ENCODE peak calls at places on chromosome 7, in nine cellular contexts. P is aorta; I is activated CD4-positive, alpha-beta T cell treated with anti-CD3 and anti-CD28 coated beads for 48 hours; Q is amniotic epithelial cell; R is effector CD8-positive, alpha-beta T cell; Y is RWPE1; K is AG08395; L is AML-193; M is HTR-8/SVneo. S is an unnamed sample.

GRCh38 chr7:11524476-11525398 is 307.3 kb downstream of the THSD7A start:
- DNase-seq in P (no peak), I (no peak), Q (no peak), R (no peak), Y (no peak), K (no peak), L (no peak), M (no peak), S (no peak)

GRCh38 chr7:122802211-122802833 is 83.9 kb downstream of the CADPS2 start:
- DNase-seq in P (no peak), I (no peak), Q (no peak), R (no peak), Y (no peak), K (no peak), L (no peak), M (no peak), S (no peak)

GRCh38 chr7:99331002-99331401 is 5.3 kb downstream of the ARPC1A start:
- DNase-seq in P (no peak), I (peak; percentile 41), Q (no peak), R (no peak), Y (no peak), K (no peak), L (no peak), M (no peak), S (no peak)

GRCh38 chr7:70571986-70572385 is 560.0 kb upstream of the GALNT17 start:
- DNase-seq in P (no peak), I (no peak), Q (no peak), R (no peak), Y (no peak), K (no peak), L (no peak), M (no peak), S (no peak)

GRCh38 chr7:53383131-53383530 is 347.7 kb downstream of the POM121L12 start:
- DNase-seq in P (no peak), I (no peak), Q (peak; percentile 2), R (no peak), Y (peak; percentile 21), K (no peak), L (no peak), M (no peak), S (no peak)

GRCh38 chr7:140697447-140698143 is 1.1 kb downstream of the NDUFB2 start:
- DNase-seq in P (no peak), I (no peak), Q (peak; percentile 53), R (no peak), Y (peak; percentile 30), K (peak; percentile 61), L (no peak), M (no peak), S (no peak)

GRCh38 chr7:155358066-155358947 is 60.6 kb downstream of the INSIG1 start:
- DNase-seq in P (no peak), I (no peak), Q (no peak), R (no peak), Y (no peak), K (no peak), L (peak; percentile 67), M (no peak), S (no peak)

GRCh38 chr7:119232091-119232490 is 1007.6 kb downstream of the ANKRD7 start:
- DNase-seq in P (no peak), I (no peak), Q (no peak), R (no peak), Y (no peak), K (no peak), L (no peak), M (no peak), S (no peak)

GRCh38 chr7:157654350-157654749 is 317.5 kb downstream of the DNAJB6 start:
- DNase-seq in P (no peak), I (no peak), Q (no peak), R (no peak), Y (no peak), K (no peak), L (no peak), M (no peak), S (no peak)

GRCh38 chr7:107122483-107122882 is 46.3 kb upstream of the HBP1 start:
- DNase-seq in P (no peak), I (no peak), Q (peak; percentile 85), R (no peak), Y (no peak), K (no peak), L (no peak), M (no peak), S (no peak)

GRCh38 chr7:72265071-72265470 is 147.1 kb downstream of the CALN1 start:
- DNase-seq in P (no peak), I (no peak), Q (no peak), R (no peak), Y (no peak), K (no peak), L (no peak), M (no peak), S (no peak)

GRCh38 chr7:138608292-138608691 is 92.9 kb downstream of the SVOPL start:
- DNase-seq in P (no peak), I (peak; percentile 39), Q (no peak), R (no peak), Y (no peak), K (peak; percentile 33), L (no peak), M (no peak), S (no peak)

GRCh38 chr7:33805630-33806233 is 99.6 kb upstream of the BMPER start:
- DNase-seq in P (peak; percentile 45), I (no peak), Q (peak; percentile 79), R (no peak), Y (peak; percentile 25), K (peak; percentile 76), L (no peak), M (no peak), S (no peak)

S was measured in SIG-M5.